ENCODE peak calls at places on chromosomes 7 and 10, in five cellular contexts. C is H9, D is H1, M is mesenchymal stem cell, F is neuronal stem cell. W is an unnamed sample.

GRCh38 chr10:19620867-19621266 is 195.4 kb upstream of the PLXDC2 start:
- DNase-seq in F (no peak), D (no peak), M (peak; percentile 13), C (no peak), W (no peak)

GRCh38 chr7:28145931-28146330 is 34.7 kb downstream of the JAZF1 start:
- DNase-seq in M (no peak), F (no peak), C (no peak), D (no peak), W (no peak)

GRCh38 chr10:90930070-90930837 is 9.4 kb upstream of the ANKRD1 start:
- DNase-seq in C (peak; percentile 58), D (no peak), M (peak; percentile 69), F (peak; percentile 27), W (no peak)

GRCh38 chr10:62081322-62081945 is 179.9 kb downstream of the ARID5B start:
- DNase-seq in C (no peak), D (no peak), F (no peak), M (no peak), W (no peak)

GRCh38 chr10:62726142-62726541 is 78.4 kb upstream of the ADO start:
- DNase-seq in C (no peak), F (no peak), D (no peak), M (no peak), W (no peak)

GRCh38 chr10:78529262-78529661 is 495.6 kb downstream of the RPS24 start:
- DNase-seq in C (no peak), D (no peak), F (no peak), M (no peak), W (no peak)

GRCh38 chr10:77351386-77351785 is 286.2 kb downstream of the KCNMA1 start:
- DNase-seq in D (no peak), C (no peak), F (no peak), M (peak; percentile 77), W (no peak)

GRCh38 chr10:79483948-79484347 is 28.4 kb upstream of the EIF5AL1 start:
- DNase-seq in D (no peak), C (peak; percentile 8), F (no peak), M (peak; percentile 26), W (peak; percentile 42)

GRCh38 chr7:134435161-134435920 is 23.6 kb downstream of the AKR1B1 start:
- DNase-seq in C (no peak), F (no peak), M (no peak), D (no peak), W (peak; percentile 86)

GRCh38 chr7:128104109-128104742 is 73.0 kb upstream of the LRRC4 start:
- DNase-seq in F (no peak), C (no peak), D (no peak), M (no peak), W (no peak)

GRCh38 chr10:110414563-110415309 is 83.0 kb upstream of the DUSP5 start:
- DNase-seq in M (no peak), C (no peak), D (no peak), F (no peak), W (peak; percentile 78)

GRCh38 chr10:101781655-101781983 is 1.6 kb downstream of the NPM3 start:
- DNase-seq in D (no peak), M (no peak), C (no peak), F (no peak), W (no peak)

GRCh38 chr10:4006848-4007247 is 221.8 kb upstream of the KLF6 start:
- DNase-seq in M (no peak), D (no peak), F (no peak), C (no peak), W (peak; percentile 80)

GRCh38 chr7:117829450-117829849 is 43.8 kb downstream of the CTTNBP2 start:
- DNase-seq in M (peak; percentile 2), C (no peak), D (no peak), F (no peak), W (no peak)

DNA sequence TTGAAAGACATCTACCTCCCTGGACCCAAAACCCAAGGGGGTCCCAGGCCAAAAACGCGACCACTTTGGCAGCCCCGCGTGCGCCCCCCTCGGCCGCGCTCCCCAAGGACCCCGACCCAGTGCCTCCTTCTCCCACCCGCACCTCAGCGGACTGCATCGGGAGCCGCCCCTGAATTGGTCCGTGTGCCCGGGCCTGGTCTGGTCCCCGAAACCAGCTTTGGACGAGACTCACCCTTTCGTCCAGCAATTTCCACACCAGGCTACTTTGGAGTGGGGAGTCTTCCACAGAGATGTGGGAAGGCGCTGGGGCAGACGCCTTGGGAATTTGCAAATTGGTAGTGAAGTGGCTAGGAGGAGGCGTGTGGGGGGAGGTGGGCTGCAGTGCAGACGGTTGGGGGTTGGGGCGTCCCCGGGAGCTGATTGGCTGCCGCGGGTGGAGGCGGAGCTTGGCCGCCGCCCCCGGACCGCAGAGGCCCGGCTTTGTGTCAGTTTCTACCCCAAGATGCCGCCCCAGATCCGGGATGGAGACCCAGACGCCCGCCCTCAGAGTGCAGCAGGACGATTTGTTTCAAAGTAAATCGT is 16.9 kb downstream of the TCAF1 start:
- DNase-seq in D (no peak), C (peak; percentile 90), M (peak; percentile 79), F (peak; percentile 63), W (no peak)
- H2BK12ac ChIP-seq in D (no peak overlapping the region), C (no peak overlapping the region), M (no peak overlapping the region), F (no peak overlapping the region), W (no peak overlapping the region)

DNA sequence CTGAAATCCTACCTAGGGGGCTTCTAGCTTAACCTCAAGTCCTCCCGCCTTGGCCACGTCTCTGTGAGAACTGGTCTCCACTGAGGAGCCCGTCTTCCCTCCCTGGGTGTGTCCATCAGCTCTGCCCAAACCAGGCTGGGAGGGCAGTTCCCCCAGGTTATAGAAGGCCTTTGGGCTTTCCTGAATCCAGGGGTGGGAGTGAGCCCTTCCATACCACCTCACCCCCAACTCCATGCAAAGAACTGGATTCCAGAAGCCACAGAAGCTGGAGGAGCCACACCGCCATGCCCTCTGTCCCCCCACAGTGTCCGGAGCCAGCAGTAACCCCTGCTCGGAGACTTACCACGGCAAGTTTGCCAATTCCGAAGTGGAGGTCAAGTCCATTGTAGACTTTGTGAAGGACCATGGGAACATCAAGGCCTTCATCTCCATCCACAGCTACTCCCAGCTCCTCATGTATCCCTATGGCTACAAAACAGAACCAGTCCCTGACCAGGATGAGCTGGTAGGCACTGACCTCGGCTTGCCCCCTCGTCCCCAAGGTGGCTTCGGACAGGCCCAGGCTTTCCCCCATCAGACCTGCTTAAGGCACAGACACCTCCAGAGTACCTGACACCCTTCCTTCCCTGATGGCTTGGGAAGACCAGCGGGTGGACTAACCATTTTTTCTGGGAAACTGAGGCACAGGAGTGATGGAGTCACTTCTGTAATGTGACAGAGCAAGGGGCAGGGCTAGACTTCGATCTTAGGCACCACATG is 4.7 kb downstream of the CPA1 start:
- DNase-seq in M (no peak), C (no peak), F (no peak), D (no peak), W (no peak)
- H4K8ac ChIP-seq in M (no peak overlapping the region), C (no peak overlapping the region), F (no peak overlapping the region), D (no peak overlapping the region), W (no peak overlapping the region)

DNA sequence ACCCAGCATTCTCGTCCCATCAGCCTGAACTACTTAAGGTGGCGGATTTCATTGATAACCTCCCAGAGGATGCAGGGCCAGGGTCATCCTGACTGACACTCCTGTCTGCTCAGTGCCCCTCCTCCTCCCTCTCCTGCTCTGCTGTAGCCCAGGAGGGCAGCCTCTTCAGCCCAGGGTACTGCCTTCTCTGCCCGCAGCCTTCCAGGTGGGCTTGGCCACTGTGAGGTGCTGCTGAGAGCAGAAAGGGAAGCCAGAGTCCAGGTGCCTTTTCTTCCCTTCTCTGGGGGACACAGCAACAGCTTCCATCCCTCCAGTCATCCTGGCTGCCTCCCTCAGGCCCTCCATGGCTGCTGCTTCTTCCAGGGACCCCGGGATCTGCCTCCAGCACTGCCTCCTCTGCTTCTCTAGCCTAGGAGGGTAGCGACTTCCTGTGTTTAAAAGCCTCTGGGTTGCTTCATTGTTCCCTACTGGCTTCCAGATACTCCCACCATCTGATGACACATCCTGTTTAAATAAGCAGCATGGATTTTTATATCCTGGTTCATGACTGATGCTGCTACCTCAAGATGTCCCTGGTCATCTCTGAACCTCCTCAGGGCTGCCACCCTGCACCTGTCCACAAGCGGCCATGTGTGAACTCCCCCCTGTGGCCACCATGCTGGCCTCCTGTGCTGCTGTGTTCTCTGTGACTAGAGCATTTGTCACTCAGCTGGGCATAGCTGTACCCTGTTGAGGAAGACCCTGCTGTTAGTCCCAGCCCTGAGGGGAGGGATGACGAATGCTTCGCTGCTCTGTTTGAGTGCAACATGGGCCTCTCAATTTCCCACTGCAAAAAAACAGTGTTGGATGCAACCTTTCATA is 55.8 kb downstream of the AKR1C4 start:
- DNase-seq in M (no peak), C (peak; percentile 76), D (no peak), F (no peak), W (no peak)
- H2BK12ac ChIP-seq in M (no peak overlapping the region), C (no peak overlapping the region), D (no peak overlapping the region), F (no peak overlapping the region), W (no peak overlapping the region)

DNA sequence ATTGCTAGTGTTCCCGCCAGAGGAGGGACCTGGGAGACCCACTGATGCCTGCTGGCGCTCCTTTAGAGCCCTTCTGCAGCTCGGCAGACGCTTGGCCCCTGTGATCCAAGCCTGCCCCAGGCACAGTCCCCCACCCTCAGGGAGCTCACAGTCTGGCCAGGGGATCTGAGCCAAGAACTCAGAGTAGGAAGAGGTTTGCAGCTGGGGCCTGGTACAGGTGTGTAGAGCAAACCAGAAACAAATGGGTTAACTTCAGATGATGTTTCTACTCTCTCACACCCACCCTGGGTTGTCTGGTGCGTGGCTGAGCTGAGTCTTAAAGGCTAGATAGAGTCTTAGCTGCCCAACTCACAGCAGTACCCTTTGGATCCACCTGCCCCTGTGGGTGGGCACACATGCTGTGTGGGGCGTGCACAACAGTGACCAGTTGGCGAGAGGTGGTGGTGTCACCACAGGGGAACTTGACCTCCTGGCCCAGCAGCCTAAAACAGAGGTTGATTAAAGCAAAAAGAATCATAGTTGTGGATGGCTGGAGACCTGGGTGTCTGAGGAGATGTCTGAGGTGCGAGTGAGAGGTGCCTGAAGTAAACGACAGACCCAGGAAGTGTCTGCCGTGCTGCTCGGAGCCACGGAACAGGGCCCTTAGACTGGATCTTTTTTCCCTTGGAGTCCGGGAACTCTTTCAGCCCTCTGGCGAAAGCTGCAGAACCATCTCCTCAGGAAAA is 31.2 kb upstream of the SRGN start:
- DNase-seq in F (no peak), M (no peak), D (no peak), C (no peak), W (no peak)
- H4K8ac ChIP-seq in F (no peak overlapping the region), M (no peak overlapping the region), D (no peak overlapping the region), C (no peak overlapping the region), W (no peak overlapping the region)

DNA sequence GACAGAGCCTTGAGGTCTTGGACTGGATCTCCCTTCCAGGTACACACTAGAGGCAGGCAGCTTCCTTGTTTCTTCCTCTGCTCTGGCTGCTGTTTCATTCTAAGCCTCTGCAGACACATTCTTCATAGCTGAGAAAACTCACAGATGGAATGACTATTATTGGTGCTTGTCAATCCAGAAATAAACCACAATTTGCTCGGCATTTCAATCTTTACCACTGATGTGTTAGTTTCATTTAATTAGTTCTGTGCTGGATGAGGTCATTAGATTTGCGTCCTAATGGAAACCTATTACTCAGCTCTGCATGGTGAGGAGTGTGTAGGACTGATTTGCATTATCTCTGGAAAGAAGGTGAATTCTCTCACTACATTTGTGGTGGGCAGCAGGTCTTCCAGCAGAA is 392.5 kb downstream of the NRG3 start:
- DNase-seq in C (no peak), F (no peak), M (peak; percentile 18), D (no peak), W (no peak)
- H2BK12ac ChIP-seq in C (no peak overlapping the region), F (no peak overlapping the region), M (no peak overlapping the region), D (no peak overlapping the region), W (no peak overlapping the region)

GRCh38 chr7:44288811-44289340 is 36.5 kb downstream of the CAMK2B start:
- DNase-seq in D (no peak), M (no peak), C (peak; percentile 28), F (no peak), W (no peak)
- H4K8ac ChIP-seq in D (no peak overlapping the region), M (no peak overlapping the region), C (no peak overlapping the region), F (no peak overlapping the region), W (no peak overlapping the region)